ENCODE peak calls at places on chromosome 3, in seven cellular contexts. E, P, M, L, B, Y and T are unnamed samples.

GRCh38 chr3:39577541-39577940 is 110.1 kb downstream of the MOBP start:
- DNase-seq in Y (no peak), B (no peak), P (no peak), E (no peak), M (no peak), L (no peak), T (no peak)

GRCh38 chr3:125644036-125645025 is 49.0 kb upstream of the OSBPL11 start:
- DNase-seq in M (no peak), L (no peak), Y (no peak), P (no peak), E (peak), B (no peak), T (no peak)

GRCh38 chr3:69669070-69669469 is 70.2 kb upstream of the MITF start:
- DNase-seq in L (no peak), M (no peak), B (no peak), Y (no peak), E (no peak), P (no peak), T (no peak)

GRCh38 chr3:184908859-184909258 is 96.9 kb downstream of the VPS8 start:
- DNase-seq in L (no peak), B (no peak), P (no peak), Y (no peak), M (no peak), E (no peak), T (no peak)

GRCh38 chr3:128185630-128186447 is 32.6 kb downstream of the EEFSEC start:
- DNase-seq in E (no peak), M (no peak), P (no peak), B (no peak), L (no peak), Y (no peak), T (no peak)

GRCh38 chr3:25554376-25554775 is 110.3 kb downstream of the TOP2B start:
- DNase-seq in L (no peak), P (no peak), B (no peak), M (no peak), Y (no peak), E (no peak), T (no peak)

GRCh38 chr3:15557511-15557946 is 36.0 kb upstream of the COLQ start:
- DNase-seq in L (peak), M (peak), Y (peak), B (peak), P (peak), E (peak), T (peak)

GRCh38 chr3:130276203-130276803 is 69.2 kb upstream of the COL6A5 start:
- DNase-seq in L (no peak), B (peak), P (peak), M (no peak), Y (peak), E (peak), T (no peak)